ENCODE peak calls at places on chromosomes 2 and 18, in nine cellular contexts. One of them, this sample, is unnamed.

GRCh38 chr18:10449396-10449795 is 5.0 kb upstream of the APCDD1 start:
- DNase-seq in neural crest cell: no peak
- DNase-seq in HFFc6: no peak
- DNase-seq in NCI-H460: no peak
- DNase-seq in heart left ventricle: no peak
- DNase-seq in GM13977: no peak
- DNase-seq in NCI-H446: no peak
- DNase-seq in D341Med: no peak
- DNase-seq in cardiac muscle cell: no peak
- DNase-seq in this sample: no peak

GRCh38 chr2:16614314-16614860 is 51.2 kb downstream of the CYRIA start:
- DNase-seq in neural crest cell: no peak
- DNase-seq in HFFc6: no peak
- DNase-seq in NCI-H460: no peak
- DNase-seq in heart left ventricle: no peak
- DNase-seq in GM13977: no peak
- DNase-seq in NCI-H446: no peak
- DNase-seq in D341Med: no peak
- DNase-seq in cardiac muscle cell: no peak
- DNase-seq in this sample: peak

GRCh38 chr2:69911985-69912563 is 2.8 kb upstream of the MXD1 start:
- DNase-seq in neural crest cell: no peak
- DNase-seq in HFFc6: peak
- DNase-seq in NCI-H460: peak
- DNase-seq in heart left ventricle: no peak
- DNase-seq in GM13977: no peak
- DNase-seq in NCI-H446: peak
- DNase-seq in D341Med: no peak
- DNase-seq in cardiac muscle cell: peak
- DNase-seq in this sample: peak

GRCh38 chr2:144644549-144644948 is 124.6 kb upstream of the ZEB2 start:
- DNase-seq in neural crest cell: no peak
- DNase-seq in HFFc6: no peak
- DNase-seq in NCI-H460: no peak
- DNase-seq in heart left ventricle: no peak
- DNase-seq in GM13977: no peak
- DNase-seq in NCI-H446: no peak
- DNase-seq in D341Med: peak
- DNase-seq in cardiac muscle cell: no peak
- DNase-seq in this sample: no peak

GRCh38 chr18:37481491-37481890 is 84.1 kb downstream of the CELF4 start:
- DNase-seq in neural crest cell: no peak
- DNase-seq in HFFc6: no peak
- DNase-seq in NCI-H460: no peak
- DNase-seq in heart left ventricle: no peak
- DNase-seq in GM13977: no peak
- DNase-seq in NCI-H446: no peak
- DNase-seq in D341Med: no peak
- DNase-seq in cardiac muscle cell: no peak
- DNase-seq in this sample: no peak

GRCh38 chr18:46575851-46576250 is 81.2 kb downstream of the LOXHD1 start:
- DNase-seq in neural crest cell: no peak
- DNase-seq in HFFc6: no peak
- DNase-seq in NCI-H460: no peak
- DNase-seq in heart left ventricle: no peak
- DNase-seq in GM13977: no peak
- DNase-seq in NCI-H446: no peak
- DNase-seq in D341Med: no peak
- DNase-seq in cardiac muscle cell: no peak
- DNase-seq in this sample: no peak

GRCh38 chr2:145736901-145737300 is 1217.0 kb upstream of the ZEB2 start:
- DNase-seq in neural crest cell: no peak
- DNase-seq in HFFc6: no peak
- DNase-seq in NCI-H460: no peak
- DNase-seq in heart left ventricle: no peak
- DNase-seq in GM13977: no peak
- DNase-seq in NCI-H446: no peak
- DNase-seq in D341Med: no peak
- DNase-seq in cardiac muscle cell: no peak
- DNase-seq in this sample: peak

GRCh38 chr2:10521356-10521755 is 73.2 kb upstream of the ODC1 start:
- DNase-seq in neural crest cell: no peak
- DNase-seq in HFFc6: no peak
- DNase-seq in NCI-H460: no peak
- DNase-seq in heart left ventricle: no peak
- DNase-seq in GM13977: no peak
- DNase-seq in NCI-H446: no peak
- DNase-seq in D341Med: no peak
- DNase-seq in cardiac muscle cell: peak
- DNase-seq in this sample: no peak

GRCh38 chr18:79748321-79749157 is 49.2 kb upstream of the KCNG2 start:
- DNase-seq in neural crest cell: no peak
- DNase-seq in HFFc6: no peak
- DNase-seq in NCI-H460: no peak
- DNase-seq in heart left ventricle: no peak
- DNase-seq in GM13977: no peak
- DNase-seq in NCI-H446: no peak
- DNase-seq in D341Med: no peak
- DNase-seq in cardiac muscle cell: no peak
- DNase-seq in this sample: no peak

GRCh38 chr2:234178309-234179030 is 128.0 kb downstream of the SPP2 start:
- DNase-seq in neural crest cell: no peak
- DNase-seq in HFFc6: no peak
- DNase-seq in NCI-H460: peak
- DNase-seq in heart left ventricle: no peak
- DNase-seq in GM13977: no peak
- DNase-seq in NCI-H446: no peak
- DNase-seq in D341Med: no peak
- DNase-seq in cardiac muscle cell: peak
- DNase-seq in this sample: peak

GRCh38 chr18:12287131-12287681 is 20.8 kb upstream of the TUBB6 start:
- DNase-seq in neural crest cell: no peak
- DNase-seq in HFFc6: no peak
- DNase-seq in NCI-H460: no peak
- DNase-seq in heart left ventricle: no peak
- DNase-seq in GM13977: no peak
- DNase-seq in NCI-H446: no peak
- DNase-seq in D341Med: no peak
- DNase-seq in cardiac muscle cell: no peak
- DNase-seq in this sample: no peak

GRCh38 chr18:24227976-24228660 is 89.3 kb downstream of the CABYR start:
- DNase-seq in neural crest cell: no peak
- DNase-seq in HFFc6: peak
- DNase-seq in NCI-H460: no peak
- DNase-seq in heart left ventricle: no peak
- DNase-seq in GM13977: no peak
- DNase-seq in NCI-H446: no peak
- DNase-seq in D341Med: no peak
- DNase-seq in cardiac muscle cell: no peak
- DNase-seq in this sample: peak

GRCh38 chr2:101899871-101900270 is 91.9 kb upstream of the IL1R2 start:
- DNase-seq in neural crest cell: no peak
- DNase-seq in HFFc6: no peak
- DNase-seq in NCI-H460: no peak
- DNase-seq in heart left ventricle: no peak
- DNase-seq in GM13977: no peak
- DNase-seq in NCI-H446: no peak
- DNase-seq in D341Med: no peak
- DNase-seq in cardiac muscle cell: no peak
- DNase-seq in this sample: no peak

GRCh38 chr2:219688560-219689445 is 61.4 kb downstream of the SLC4A3 start:
- DNase-seq in neural crest cell: no peak
- DNase-seq in HFFc6: peak
- DNase-seq in NCI-H460: no peak
- DNase-seq in heart left ventricle: peak
- DNase-seq in GM13977: no peak
- DNase-seq in NCI-H446: no peak
- DNase-seq in D341Med: no peak
- DNase-seq in cardiac muscle cell: no peak
- DNase-seq in this sample: peak

GRCh38 chr2:17401096-17401495 is 117.1 kb downstream of the RAD51AP2 start:
- DNase-seq in neural crest cell: no peak
- DNase-seq in HFFc6: no peak
- DNase-seq in NCI-H460: no peak
- DNase-seq in heart left ventricle: no peak
- DNase-seq in GM13977: no peak
- DNase-seq in NCI-H446: no peak
- DNase-seq in D341Med: no peak
- DNase-seq in cardiac muscle cell: no peak
- DNase-seq in this sample: peak

This sample was measured in iris pigment epithelial cell.